ENCODE peak calls at places on chromosome 6, in six cellular contexts. I, K, J, G, V and Z are unnamed samples.

GRCh38 chr6:84466521-84466920 is 239.1 kb upstream of the CEP162 start:
- DNase-seq in I (no peak), G (no peak), V (peak; percentile 19), K (no peak), J (no peak), Z (no peak)

GRCh38 chr6:20876016-20876415 is 341.8 kb downstream of the CDKAL1 start:
- DNase-seq in G (no peak), V (peak; percentile 43), K (no peak), J (no peak), I (no peak), Z (no peak)

GRCh38 chr6:145891565-145891964 is 72.6 kb downstream of the SHPRH start:
- DNase-seq in V (no peak), G (no peak), I (no peak), J (no peak), K (no peak), Z (no peak)

GRCh38 chr6:143843689-143844405 is 709 bp downstream of the LTV1 start:
- DNase-seq in G (no peak), K (no peak), I (no peak), V (peak; percentile 31), J (no peak), Z (no peak)

GRCh38 chr6:151999194-151999593 is 191.7 kb downstream of the ESR1 start:
- DNase-seq in G (no peak), J (no peak), K (no peak), V (no peak), I (no peak), Z (no peak)

GRCh38 chr6:35142578-35142977 is 1.4 kb upstream of the TCP11 start:
- DNase-seq in K (no peak), G (no peak), V (no peak), J (no peak), I (no peak), Z (no peak)

GRCh38 chr6:63805808-63806572 is 170.4 kb downstream of the PHF3 start:
- DNase-seq in V (peak; percentile 28), I (no peak), J (no peak), G (no peak), K (no peak), Z (no peak)

GRCh38 chr6:53065266-53066058 is at the start of gene FBXO9:
- DNase-seq in K (peak; percentile 60), V (peak; percentile 25), J (peak; percentile 58), G (peak; percentile 82), I (peak; percentile 51), Z (peak; percentile 83)

GRCh38 chr6:27891300-27891913 is 20.8 kb downstream of the OR2B2 start:
- DNase-seq in V (no peak), I (no peak), J (no peak), G (no peak), K (no peak), Z (no peak)

GRCh38 chr6:36196880-36197548 is 470 bp downstream of the BRPF3 start:
- DNase-seq in V (peak; percentile 96), G (peak; percentile 100), I (peak; percentile 99), J (peak; percentile 93), K (peak; percentile 100), Z (peak; percentile 99)

GRCh38 chr6:84019171-84019570 is 14.4 kb upstream of the MRAP2 start:
- DNase-seq in V (no peak), J (no peak), I (no peak), K (no peak), G (no peak), Z (no peak)